ENCODE peak calls at places on chromosome 4, in five cellular contexts. T is amniotic epithelial cell, D is NCI-H2029, A is T follicular helper cell, X is CD14-positive monocyte. N is an unnamed sample.
A peak's percentile ranks its signal among the peaks of the same experiment; 100 is the strongest.

GRCh38 chr4:1826531-1827350 is 29.2 kb downstream of the LETM1 start:
- DNase-seq in A (no peak), D (no peak), T (no peak), X (no peak), N (no peak)

GRCh38 chr4:142112451-142112850 is 476.1 kb downstream of the IL15 start:
- DNase-seq in X (no peak), D (no peak), A (no peak), T (peak; percentile 52), N (no peak)

GRCh38 chr4:106588906-106589305 is 220.3 kb upstream of the GIMD1 start:
- DNase-seq in T (no peak), X (no peak), D (no peak), A (no peak), N (no peak)

GRCh38 chr4:83074086-83074704 is 39.2 kb downstream of the COPS4 start:
- DNase-seq in A (peak; percentile 44), T (peak; percentile 86), D (peak; percentile 36), X (peak; percentile 53), N (no peak)

GRCh38 chr4:26468977-26469376 is 21.3 kb downstream of the CCKAR start:
- DNase-seq in T (no peak), X (no peak), A (no peak), D (no peak), N (no peak)

GRCh38 chr4:138398297-138398696 is 156.1 kb upstream of the SLC7A11 start:
- DNase-seq in T (no peak), X (no peak), A (no peak), D (peak; percentile 70), N (no peak)

GRCh38 chr4:53050361-53050774 is 188.3 kb downstream of the RASL11B start:
- DNase-seq in T (peak; percentile 25), A (no peak), D (peak; percentile 85), X (no peak), N (no peak)

GRCh38 chr4:23972202-23972601 is 82.4 kb upstream of the PPARGC1A start:
- DNase-seq in A (no peak), X (no peak), T (no peak), D (no peak), N (no peak)

GRCh38 chr4:95105983-95106382 is 348.2 kb downstream of the BMPR1B start:
- DNase-seq in D (no peak), X (no peak), T (no peak), A (no peak), N (no peak)

GRCh38 chr4:3037957-3038451 is 36.3 kb downstream of the HTT-AS start:
- DNase-seq in X (no peak), T (no peak), A (no peak), D (no peak), N (peak; percentile 54)

GRCh38 chr4:26753187-26753586 is 107.5 kb upstream of the STIM2 start:
- DNase-seq in A (no peak), X (no peak), T (no peak), D (no peak), N (no peak)

GRCh38 chr4:33831667-33832066 is 2412.6 kb downstream of the ARAP2 start:
- DNase-seq in A (no peak), T (peak; percentile 60), D (no peak), X (no peak), N (no peak)

GRCh38 chr4:122679946-122680345 is 52.6 kb upstream of the BBS12 start:
- DNase-seq in T (peak; percentile 66), X (no peak), A (no peak), D (no peak), N (no peak)

GRCh38 chr4:111330786-111331185 is 707.9 kb upstream of the PITX2 start:
- DNase-seq in A (no peak), X (no peak), D (no peak), T (no peak), N (no peak)

GRCh38 chr4:76430519-76431388 is 4.3 kb upstream of the SHROOM3 start:
- DNase-seq in T (peak; percentile 50), X (no peak), A (no peak), D (peak; percentile 35), N (no peak)

GRCh38 chr4:103450693-103451092 is 252.6 kb upstream of the CENPE start:
- DNase-seq in A (no peak), D (no peak), T (no peak), X (no peak), N (no peak)

GRCh38 chr4:168321006-168321405 is 2.5 kb upstream of the DDX60 start:
- DNase-seq in X (no peak), D (no peak), A (no peak), T (no peak), N (no peak)

GRCh38 chr4:153058668-153059060 is 122.5 kb downstream of the FHDC1 start:
- DNase-seq in D (no peak), X (no peak), A (no peak), T (no peak), N (no peak)

GRCh38 chr4:102868153-102868781 is 525 bp upstream of the CISD2 start:
- DNase-seq in D (no peak), X (no peak), T (peak; percentile 5), A (no peak), N (peak; percentile 58)

GRCh38 chr4:164169591-164169990 is 584.3 kb upstream of the SMIM31 start:
- DNase-seq in X (no peak), D (no peak), A (no peak), T (peak; percentile 59), N (no peak)

GRCh38 chr4:22667332-22667731 is 25.4 kb upstream of the GBA3 start:
- DNase-seq in X (no peak), D (no peak), A (no peak), T (peak; percentile 7), N (peak; percentile 18)

GRCh38 chr4:40669504-40669903 is 39.8 kb upstream of the RBM47 start:
- DNase-seq in T (no peak), D (no peak), A (no peak), X (no peak), N (no peak)

GRCh38 chr4:185359767-185360446 is 35.8 kb downstream of the LRP2BP start:
- DNase-seq in A (no peak), T (peak; percentile 83), D (no peak), X (no peak), N (no peak)